ENCODE peak calls at places on chromosomes 11 and 22, in ten cellular contexts. K is coronary artery; H is activated effector memory CD4-positive, alpha-beta T cell treated with Interleukin-2 at 50 U/mL for 16 hours; X is NCI-H526; B is activated CD4-positive, CD25-positive, alpha-beta regulatory T cell; E is GM23338; J is activated CD4-positive, alpha-beta T cell treated with anti-CD3 and anti-CD28 coated beads for 48 hours; C is stimulated activated CD4-positive, alpha-beta T cell treated with anti-CD3 and anti-CD28 coated beads, Interleukin-4, amount 100 ng/mL, for 48 hours; Y is H9; Z is stromal cell of bone marrow. V is an unnamed sample.
A peak's percentile ranks its signal among the peaks of the same experiment; 100 is the strongest.

GRCh38 chr11:76977791-76978190 is 56.4 kb upstream of the B3GNT6 start:
- DNase-seq in K (no peak), E (no peak), B (no peak), Y (peak; percentile 24), J (no peak), H (no peak), C (no peak), Z (no peak), X (no peak), V (no peak)

GRCh38 chr11:111081021-111081511 is 164.5 kb upstream of the POU2AF2 start:
- DNase-seq in Y (no peak), X (peak; percentile 70), C (no peak), Z (peak; percentile 59), J (no peak), B (no peak), E (no peak), H (no peak), K (no peak), V (no peak)

GRCh38 chr11:46099973-46100335 is 21.3 kb downstream of the PHF21A start:
- DNase-seq in K (no peak), C (no peak), E (no peak), H (no peak), Y (no peak), B (no peak), X (no peak), J (no peak), Z (no peak), V (no peak)

GRCh38 chr11:12539570-12539969 is 134.7 kb upstream of the TEAD1 start:
- DNase-seq in J (no peak), H (no peak), K (no peak), E (no peak), Y (no peak), B (no peak), C (no peak), X (no peak), Z (peak; percentile 81), V (no peak)

GRCh38 chr22:19604711-19605268 is 80.6 kb upstream of the CLDN5 start:
- DNase-seq in Y (no peak), Z (no peak), K (no peak), E (no peak), J (no peak), B (no peak), X (no peak), H (no peak), C (no peak), V (peak; percentile 89)

GRCh38 chr11:10592331-10592730 is 23.9 kb upstream of the LYVE1 start:
- DNase-seq in Z (peak; percentile 86), K (no peak), Y (no peak), B (no peak), C (no peak), H (no peak), J (no peak), E (no peak), X (peak; percentile 20), V (no peak)

GRCh38 chr22:50526849-50527801 is 1.7 kb upstream of the SCO2 start:
- DNase-seq in E (peak; percentile 67), H (no peak), Y (peak; percentile 88), J (peak; percentile 67), C (peak; percentile 58), B (no peak), K (peak; percentile 80), Z (no peak), X (no peak), V (peak; percentile 82)

GRCh38 chr11:76629133-76629852 is 41.3 kb downstream of the LRRC32 start:
- DNase-seq in H (no peak), K (no peak), Z (no peak), Y (no peak), E (no peak), J (peak; percentile 50), X (no peak), C (no peak), B (peak; percentile 22), V (no peak)

GRCh38 chr11:76666408-76666807 is 4.1 kb downstream of the LRRC32 start:
- DNase-seq in C (no peak), H (no peak), Y (peak; percentile 46), E (peak; percentile 30), Z (no peak), B (no peak), K (peak; percentile 84), J (no peak), X (no peak), V (no peak)

GRCh38 chr11:17924713-17925112 is 88.1 kb downstream of the SERGEF start:
- DNase-seq in Z (peak; percentile 15), E (no peak), B (no peak), H (no peak), C (no peak), Y (no peak), K (no peak), X (no peak), J (no peak), V (peak; percentile 84)

GRCh38 chr11:7422544-7423331 is 62.6 kb upstream of the OLFML1 start:
- DNase-seq in Y (no peak), B (no peak), Z (no peak), K (no peak), X (no peak), C (no peak), E (no peak), J (no peak), H (no peak), V (no peak)

GRCh38 chr11:77418155-77418980 is 55.5 kb downstream of the PAK1 start:
- DNase-seq in K (no peak), X (no peak), B (no peak), H (no peak), Y (no peak), C (no peak), Z (no peak), E (no peak), J (no peak), V (no peak)

GRCh38 chr11:96000064-96000463 is 76.2 kb upstream of the MTMR2 start:
- DNase-seq in C (no peak), K (no peak), J (no peak), Z (no peak), H (no peak), X (peak; percentile 52), B (no peak), Y (no peak), E (no peak), V (no peak)

GRCh38 chr22:50705219-50705691 is 32.6 kb downstream of the SHANK3 start:
- DNase-seq in H (no peak), J (no peak), Z (no peak), Y (peak; percentile 91), K (no peak), E (peak; percentile 97), X (peak; percentile 90), C (no peak), B (no peak), V (peak; percentile 53)

GRCh38 chr11:30991802-30992512 is 377.6 kb downstream of the DCDC1 start:
- DNase-seq in B (no peak), K (no peak), E (no peak), Z (no peak), C (no peak), H (no peak), Y (no peak), X (no peak), J (no peak), V (no peak)

GRCh38 chr11:120519474-120519873 is 7.9 kb downstream of the GRIK4 start:
- DNase-seq in K (no peak), E (no peak), H (no peak), B (no peak), X (no peak), Z (no peak), Y (no peak), C (no peak), J (no peak), V (no peak)

GRCh38 chr22:44180706-44181032 is at the start of gene PARVG:
- DNase-seq in Y (peak; percentile 63), B (no peak), K (no peak), X (no peak), E (peak; percentile 70), C (peak; percentile 8), Z (no peak), J (peak; percentile 48), H (peak; percentile 7), V (no peak)

GRCh38 chr22:19285831-19286230 is 5.7 kb downstream of the CLTCL1 start:
- DNase-seq in C (no peak), J (no peak), Z (no peak), Y (no peak), B (no peak), X (no peak), K (no peak), E (no peak), H (no peak), V (no peak)

GRCh38 chr11:1604181-1604580 is 4.1 kb downstream of the KRTAP5-3 start:
- DNase-seq in C (no peak), H (no peak), Z (no peak), J (no peak), B (no peak), Y (no peak), X (no peak), E (no peak), K (no peak), V (no peak)

GRCh38 chr11:119147604-119148333 is 1.1 kb upstream of the ABCG4 start:
- DNase-seq in K (no peak), H (no peak), B (no peak), J (no peak), C (no peak), X (peak; percentile 64), E (peak; percentile 66), Y (peak; percentile 59), Z (no peak), V (no peak)